ENCODE peak calls at places on chromosomes 11 and 22, in six cellular contexts. N is mesenchymal stem cell, Y is astrocyte, D is IMR-90, H is neural progenitor cell, K is hepatocyte. P is an unnamed sample.

GRCh38 chr11:122116591-122116990 is 576 bp upstream of the BLID start:
- DNase-seq in H (no peak), N (no peak), Y (no peak), K (no peak), D (no peak), P (no peak)

GRCh38 chr11:101169944-101170343 is 40.3 kb upstream of the PGR start:
- DNase-seq in N (no peak), K (no peak), D (no peak), H (no peak), Y (no peak), P (no peak)

GRCh38 chr11:16169946-16170345 is 186.4 kb downstream of the SOX6 start:
- DNase-seq in D (no peak), Y (no peak), H (peak; percentile 48), K (no peak), N (no peak), P (no peak)

GRCh38 chr11:134759855-134760254 is 347.8 kb upstream of the B3GAT1 start:
- DNase-seq in D (no peak), K (no peak), H (no peak), Y (no peak), N (no peak), P (no peak)

GRCh38 chr11:133134561-133135173 is 397.6 kb downstream of the OPCML start:
- DNase-seq in K (peak; percentile 79), N (no peak), H (peak; percentile 80), Y (peak; percentile 9), D (peak; percentile 4), P (peak; percentile 70)

GRCh38 chr11:87722756-87723599 is 452.3 kb downstream of the RAB38 start:
- DNase-seq in Y (no peak), D (peak; percentile 2), N (no peak), K (peak; percentile 38), H (peak; percentile 47), P (peak; percentile 88)

GRCh38 chr11:110376711-110377324 is 52.9 kb upstream of the FDX1 start:
- DNase-seq in K (peak; percentile 88), Y (peak; percentile 82), H (peak; percentile 78), D (peak; percentile 79), N (peak; percentile 91), P (peak; percentile 86)

GRCh38 chr22:27788889-27789288 is 12.7 kb downstream of the MN1 start:
- DNase-seq in H (no peak), Y (peak; percentile 59), D (no peak), K (no peak), N (no peak), P (no peak)

GRCh38 chr11:14308114-14308896 is 50.7 kb downstream of the RRAS2 start:
- DNase-seq in D (peak; percentile 58), K (peak; percentile 67), N (peak; percentile 64), Y (peak; percentile 36), H (peak; percentile 53), P (peak; percentile 66)

GRCh38 chr11:61125310-61125684 is 23.0 kb downstream of the CD5 start:
- DNase-seq in N (no peak), H (no peak), K (no peak), D (no peak), Y (no peak), P (no peak)

GRCh38 chr11:130486981-130487380 is 38.5 kb downstream of the ADAMTS15 start:
- DNase-seq in K (no peak), Y (no peak), D (no peak), H (no peak), N (no peak), P (no peak)

GRCh38 chr11:88508558-88508807 is 170.9 kb upstream of the CTSC start:
- DNase-seq in K (peak; percentile 8), N (no peak), H (no peak), Y (no peak), D (no peak), P (no peak)

GRCh38 chr11:9405721-9406120 is 21.3 kb downstream of the IPO7 start:
- DNase-seq in D (peak; percentile 35), K (no peak), N (no peak), Y (no peak), H (no peak), P (no peak)

GRCh38 chr22:27810566-27810965 is 9.0 kb upstream of the MN1 start:
- DNase-seq in N (peak; percentile 57), D (peak; percentile 68), H (peak; percentile 42), Y (peak; percentile 69), K (peak; percentile 71), P (no peak)

GRCh38 chr22:41177626-41178424 is 27.3 kb upstream of the L3MBTL2 start:
- DNase-seq in Y (no peak), K (no peak), D (no peak), H (no peak), N (no peak), P (no peak)

GRCh38 chr22:29143848-29144785 is 61.6 kb upstream of the EMID1 start:
- DNase-seq in K (no peak), D (no peak), Y (no peak), H (no peak), N (no peak), P (no peak)

GRCh38 chr22:26709617-26710390 is 52.4 kb downstream of the MIAT start:
- DNase-seq in N (peak; percentile 66), Y (peak; percentile 71), D (peak; percentile 76), H (no peak), K (no peak), P (no peak)

GRCh38 chr22:45344339-45344738 is 34.6 kb downstream of the FAM118A start:
- DNase-seq in N (peak; percentile 28), H (peak; percentile 48), Y (no peak), D (no peak), K (peak; percentile 28), P (no peak)

GRCh38 chr11:45253640-45254039 is 32.5 kb downstream of the SYT13 start:
- DNase-seq in Y (no peak), D (no peak), K (no peak), H (no peak), N (no peak), P (no peak)

GRCh38 chr11:76210920-76211851 is 4.9 kb upstream of the WNT11 start:
- DNase-seq in K (no peak), D (no peak), Y (no peak), N (no peak), H (no peak), P (no peak)

GRCh38 chr22:48579035-48579914 is 1248.4 kb downstream of the BRD1 start:
- DNase-seq in D (no peak), N (no peak), K (peak; percentile 61), Y (peak; percentile 66), H (peak; percentile 72), P (no peak)

GRCh38 chr11:33801821-33802413 is 27.6 kb upstream of the FBXO3 start:
- DNase-seq in N (no peak), H (peak; percentile 47), K (no peak), Y (no peak), D (no peak), P (no peak)

GRCh38 chr22:30887418-30887817 is 81.2 kb downstream of the MORC2 start:
- DNase-seq in Y (no peak), D (no peak), N (no peak), K (no peak), H (no peak), P (no peak)

GRCh38 chr11:106389096-106389495 is 311.6 kb downstream of the AASDHPPT start:
- DNase-seq in D (peak; percentile 75), N (peak; percentile 67), H (no peak), Y (peak; percentile 90), K (peak; percentile 27), P (no peak)

GRCh38 chr11:42407379-42407778 is 904.4 kb upstream of the API5 start:
- DNase-seq in Y (no peak), D (no peak), N (no peak), H (peak; percentile 99), K (peak; percentile 58), P (peak; percentile 71)

GRCh38 chr11:12242926-12243325 is 132.5 kb downstream of the MICAL2 start:
- DNase-seq in Y (no peak), H (no peak), N (no peak), D (no peak), K (no peak), P (no peak)

GRCh38 chr22:19879651-19879995 is 24.9 kb upstream of the GNB1L start:
- DNase-seq in K (no peak), D (no peak), N (no peak), Y (no peak), H (no peak), P (no peak)

GRCh38 chr11:78465169-78465942 is 47.7 kb upstream of the GAB2 start:
- DNase-seq in D (no peak), K (no peak), Y (no peak), N (no peak), H (no peak), P (no peak)
- H3K4me3 ChIP-seq in D (no peak overlapping the region), K (no peak overlapping the region), Y (no peak overlapping the region), N (no peak overlapping the region), H (no peak overlapping the region), P (no peak overlapping the region)

GRCh38 chr22:43106302-43106701 is 4.2 kb upstream of the BIK start:
- DNase-seq in N (no peak), H (peak; percentile 27), K (no peak), Y (no peak), D (no peak), P (no peak)

GRCh38 chr22:43109921-43110443 is 568 bp upstream of the BIK start:
- DNase-seq in H (peak; percentile 64), D (no peak), Y (no peak), N (no peak), K (no peak), P (no peak)

GRCh38 chr22:43110927-43111623 is 525 bp downstream of the BIK start:
- DNase-seq in Y (no peak), K (peak; percentile 69), N (no peak), H (peak; percentile 58), D (no peak), P (no peak)

GRCh38 chr22:43110444-43110926 is at the start of gene BIK:
- DNase-seq in D (no peak), H (peak; percentile 85), N (peak; percentile 52), Y (no peak), K (peak; percentile 68), P (peak; percentile 50)

DNA sequence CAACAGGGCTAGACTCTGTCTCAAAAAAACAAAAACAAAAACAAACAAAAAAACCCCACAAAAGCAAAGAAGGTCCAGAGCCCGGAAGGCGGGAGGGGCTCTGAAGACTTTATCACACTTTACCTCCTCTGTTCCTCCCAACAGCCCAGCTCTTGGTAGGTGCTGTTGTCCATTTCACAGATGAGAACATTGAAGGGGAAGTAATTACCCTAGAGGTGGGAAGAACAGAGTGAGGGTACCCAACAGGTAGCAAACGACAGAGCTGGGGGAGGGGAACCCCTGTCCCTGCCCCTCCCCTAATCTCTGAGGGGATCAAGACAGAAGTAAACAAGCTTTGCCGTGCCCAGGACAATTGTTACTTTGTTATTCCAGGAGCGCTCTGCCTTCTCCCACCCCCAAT is 1.0 kb upstream of the BIK start:
- DNase-seq in H (no peak), N (no peak), Y (no peak), D (no peak), K (no peak), P (no peak)
- H3K27me3 ChIP-seq in H (peaks cover 67% of the 10 kb centered on the region), N (peaks cover 72% of the 10 kb centered on the region), Y (peaks cover 42% of the 10 kb centered on the region), D (peaks cover 51% of the 10 kb centered on the region), K (peaks cover 39% of the 10 kb centered on the region), P (no peaks in the 10 kb centered on the region)

DNA sequence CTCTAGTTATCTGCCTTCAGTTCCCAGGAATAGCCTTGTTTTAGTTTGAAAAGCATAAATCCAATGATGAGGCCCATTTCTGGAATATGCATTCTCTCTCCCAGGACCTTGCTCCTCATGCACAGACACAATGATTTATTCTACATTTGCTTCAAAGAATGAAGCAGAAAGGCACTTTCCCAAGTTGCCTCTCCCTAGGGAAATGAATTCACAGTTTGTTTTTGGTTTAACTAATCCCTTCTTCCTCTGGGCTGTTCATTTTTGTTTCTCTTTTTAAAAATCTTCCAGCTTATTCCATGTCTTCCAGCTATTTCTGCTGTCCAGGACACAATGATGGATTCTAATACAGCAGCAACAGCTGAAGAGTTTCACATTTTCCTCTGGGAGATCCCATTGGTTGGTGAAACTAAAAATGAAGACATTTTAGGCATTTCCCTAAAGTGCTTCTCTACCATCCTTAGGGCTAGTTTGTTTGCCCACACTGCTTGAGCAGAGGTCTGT is 1529.2 kb upstream of the TENM4 start:
- DNase-seq in D (no peak), H (no peak), N (peak; percentile 36), Y (no peak), K (no peak), P (no peak)
- H3K4me2 ChIP-seq in D (no peak overlapping the region), H (no peak overlapping the region), N (no peak overlapping the region), Y (no peak overlapping the region), K (no peak overlapping the region), P (no peak overlapping the region)

GRCh38 chr11:57637626-57638004 is 12.1 kb downstream of the YPEL4 start:
- DNase-seq in H (peak; percentile 85), K (peak; percentile 58), Y (no peak), D (no peak), N (peak; percentile 18), P (no peak)
- H3K4me3 ChIP-seq in H (peak overlapping the region; percentile 98), K (peak overlapping the region; percentile 48), Y (peak overlapping the region; percentile 94), D (peak overlapping the region; percentile 96), N (peak overlapping the region; percentile 49), P (no peak overlapping the region)

P was measured in Karpas-422.